ENCODE peak calls at places on chromosomes 2 and 18, in four cellular contexts. S is GM12878, W is HepG2, H is H1. G is an unnamed sample.

GRCh38 chr2:86298411-86299390 is 38.7 kb downstream of the REEP1 start:
- DNase-seq in S (no peak), W (peak), H (no peak), G (no peak)

GRCh38 chr2:168585700-168586099 is 129.6 kb downstream of the CERS6 start:
- DNase-seq in S (no peak), W (no peak), H (no peak), G (no peak)

GRCh38 chr2:40797115-40797514 is 345.2 kb upstream of the SLC8A1 start:
- DNase-seq in S (no peak), W (no peak), H (no peak), G (peak)

GRCh38 chr18:63980027-63980426 is 10.1 kb downstream of the SERPINB8 start:
- DNase-seq in S (no peak), W (no peak), H (no peak), G (no peak)

GRCh38 chr2:230665263-230665691 is 47.4 kb upstream of the CAB39 start:
- DNase-seq in S (peak), W (no peak), H (no peak), G (no peak)

GRCh38 chr18:29185801-29186200 is 1008.9 kb upstream of the CDH2 start:
- DNase-seq in S (no peak), W (no peak), H (no peak), G (no peak)

GRCh38 chr18:52339891-52340371 is at the start of gene DCC:
- DNase-seq in S (no peak), W (peak), H (peak), G (peak)

GRCh38 chr2:62596061-62596658 is 90.2 kb upstream of the TMEM17 start:
- DNase-seq in S (no peak), W (no peak), H (no peak), G (no peak)

GRCh38 chr2:20958176-20958575 is 85.7 kb downstream of the APOB start:
- DNase-seq in S (no peak), W (no peak), H (no peak), G (no peak)

GRCh38 chr2:149167941-149168340 is 129.4 kb downstream of the LYPD6B start:
- DNase-seq in S (no peak), W (no peak), H (no peak), G (no peak)

GRCh38 chr2:241007880-241008710 is 9.7 kb downstream of the SNED1 start:
- DNase-seq in S (no peak), W (no peak), H (no peak), G (no peak)

GRCh38 chr2:96773922-96774321 is 13.2 kb downstream of the CNNM4 start:
- DNase-seq in S (no peak), W (no peak), H (no peak), G (no peak)

GRCh38 chr18:9475643-9476580 is 599 bp downstream of the RALBP1 start:
- DNase-seq in S (no peak), W (no peak), H (no peak), G (no peak)

GRCh38 chr2:220215785-220216184 is 588.4 kb downstream of the SLC4A3 start:
- DNase-seq in S (no peak), W (no peak), H (no peak), G (no peak)

GRCh38 chr2:129759186-129760010 is 220.1 kb upstream of the RAB6C start:
- DNase-seq in S (no peak), W (no peak), H (no peak), G (no peak)

GRCh38 chr2:151945186-151945585 is 117.0 kb upstream of the ARL5A start:
- DNase-seq in S (no peak), W (no peak), H (no peak), G (no peak)

GRCh38 chr18:79928563-79928960 is 22.9 kb downstream of the SLC66A2 start:
- DNase-seq in S (no peak), W (no peak), H (peak), G (no peak)

GRCh38 chr18:13900633-13901032 is 14.7 kb downstream of the MC2R start:
- DNase-seq in S (no peak), W (no peak), H (no peak), G (no peak)

GRCh38 chr2:99801304-99801909 is 311.6 kb upstream of the REV1 start:
- DNase-seq in S (no peak), W (no peak), H (no peak), G (no peak)

GRCh38 chr18:31722369-31722957 is 38.1 kb upstream of the B4GALT6 start:
- DNase-seq in S (peak), W (peak), H (peak), G (peak)

GRCh38 chr18:21834301-21834660 is 93.7 kb downstream of the MIB1 start:
- DNase-seq in S (no peak), W (no peak), H (no peak), G (no peak)

GRCh38 chr2:127172306-127172705 is 47.8 kb downstream of the CYP27C1 start:
- DNase-seq in S (no peak), W (no peak), H (no peak), G (no peak)

GRCh38 chr2:222451270-222451674 is 26.9 kb downstream of the SGPP2 start:
- DNase-seq in S (peak), W (no peak), H (no peak), G (no peak)

GRCh38 chr2:234373791-234374508 is 122.9 kb downstream of the ARL4C start:
- DNase-seq in S (no peak), W (no peak), H (no peak), G (no peak)

GRCh38 chr18:36188912-36189311 is 1.6 kb downstream of the MOCOS start:
- DNase-seq in S (no peak), W (no peak), H (peak), G (no peak)

GRCh38 chr2:16012626-16013501 is 72.5 kb downstream of the MYCN start:
- DNase-seq in S (no peak), W (no peak), H (peak), G (no peak)

GRCh38 chr18:12990662-12990976 is 543 bp upstream of the CEP192 start:
- DNase-seq in S (no peak), W (peak), H (no peak), G (peak)

GRCh38 chr2:73823416-73823815 is 5.3 kb upstream of the STAMBP start:
- DNase-seq in S (no peak), W (no peak), H (no peak), G (no peak)

GRCh38 chr18:72830109-72830508 is 37.7 kb downstream of the NETO1 start:
- DNase-seq in S (no peak), W (no peak), H (peak), G (no peak)

GRCh38 chr18:45245036-45245638 is 370.1 kb upstream of the SLC14A2 start:
- DNase-seq in S (no peak), W (no peak), H (no peak), G (no peak)

DNA sequence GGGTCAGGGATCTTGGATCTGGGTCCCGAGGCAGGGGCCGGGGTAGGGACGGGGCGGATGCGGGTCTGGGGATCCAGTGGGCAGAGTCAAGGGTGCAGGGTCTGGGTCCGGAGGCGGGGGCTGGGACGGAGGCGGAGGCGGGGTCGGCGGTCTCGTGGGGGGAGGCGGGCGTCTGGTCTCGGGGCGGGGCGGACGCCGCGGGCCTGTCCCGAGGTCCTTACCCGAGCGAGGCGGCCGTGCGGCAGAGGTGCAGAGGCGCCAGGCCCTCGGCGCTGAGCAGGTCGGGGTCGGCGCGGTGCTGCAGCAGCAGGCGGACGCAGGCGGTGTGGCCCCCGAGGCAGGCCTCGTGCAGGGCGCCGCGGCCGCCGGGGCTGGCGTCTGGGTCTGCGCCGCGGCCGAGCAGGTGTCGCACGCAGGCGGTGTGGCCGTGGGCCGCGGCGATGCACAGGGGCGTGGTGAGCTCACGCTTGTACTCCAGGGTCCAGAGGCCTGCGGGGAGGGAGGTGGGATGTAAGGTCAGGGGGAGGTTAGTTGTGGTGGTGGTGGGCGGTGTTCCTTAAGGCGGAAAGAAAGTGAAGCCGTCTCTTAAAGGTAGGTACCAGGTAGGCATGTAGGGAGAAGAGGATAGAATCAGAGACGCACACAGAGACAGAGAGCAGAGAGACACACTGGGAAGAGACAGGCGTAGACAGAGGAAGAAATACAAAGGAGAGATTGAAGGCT is 26.6 kb downstream of the ASB18 start:
- DNase-seq in S (no peak), W (no peak), H (peak), G (peak)
- H3K9ac ChIP-seq in S (no peak), W (no peak), H (no peak), G (peak)

DNA sequence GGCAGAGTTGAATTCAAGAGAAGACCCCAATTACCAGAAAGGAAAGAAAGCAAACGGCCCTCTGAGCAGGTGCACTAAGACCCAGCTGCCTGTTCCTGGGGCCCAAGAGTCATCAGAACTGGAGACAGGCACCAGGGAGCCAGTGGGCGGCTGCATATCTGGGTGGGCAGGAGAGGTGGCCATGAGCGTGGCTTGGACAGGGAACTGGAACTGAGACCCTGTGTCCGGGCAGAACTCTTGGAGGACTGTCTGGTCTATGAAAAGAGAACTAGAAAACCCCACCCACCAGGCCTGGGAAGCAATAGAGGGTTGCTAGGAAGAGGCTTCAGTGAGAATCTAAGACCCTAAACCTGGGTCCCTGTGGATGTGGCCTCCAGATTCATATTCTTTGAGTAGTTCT is 147.1 kb downstream of the HDAC4 start:
- DNase-seq in S (no peak), W (no peak), H (no peak), G (no peak)
- H3K4me3 ChIP-seq in S (peak), W (no peak), H (no peak), G (no peak)

GRCh38 chr2:788227-789032 is 111.2 kb upstream of the TMEM18 start:
- DNase-seq in S (no peak), W (no peak), H (no peak), G (no peak)
- TF ChIP-seq SUZ12 in S (no peak), W (no peak), H (no peak), G (no peak)

GRCh38 chr2:27715318-27716165 is 51.9 kb downstream of the SLC4A1AP start:
- DNase-seq in S (no peak), W (no peak), H (peak), G (no peak)
- H3K9ac ChIP-seq in S (no peak), W (peak), H (peak), G (peak)

GRCh38 chr2:118221952-118222594 is 133.8 kb downstream of the INSIG2 start:
- DNase-seq in S (no peak), W (peak), H (peak), G (peak)

GRCh38 chr2:118222643-118223486 is 134.6 kb downstream of the INSIG2 start:
- DNase-seq in S (no peak), W (no peak), H (peak), G (no peak)

GRCh38 chr2:118224888-118225264 is 136.6 kb downstream of the INSIG2 start:
- DNase-seq in S (no peak), W (no peak), H (no peak), G (peak)

GRCh38 chr2:118223487-118224136 is 135.3 kb downstream of the INSIG2 start:
- DNase-seq in S (no peak), W (no peak), H (peak), G (no peak)

GRCh38 chr2:118224144-118224887 is 136.0 kb downstream of the INSIG2 start:
- DNase-seq in S (no peak), W (no peak), H (peak), G (peak)
- H3K4me3 ChIP-seq in S (peak), W (no peak), H (peak), G (peak)

DNA sequence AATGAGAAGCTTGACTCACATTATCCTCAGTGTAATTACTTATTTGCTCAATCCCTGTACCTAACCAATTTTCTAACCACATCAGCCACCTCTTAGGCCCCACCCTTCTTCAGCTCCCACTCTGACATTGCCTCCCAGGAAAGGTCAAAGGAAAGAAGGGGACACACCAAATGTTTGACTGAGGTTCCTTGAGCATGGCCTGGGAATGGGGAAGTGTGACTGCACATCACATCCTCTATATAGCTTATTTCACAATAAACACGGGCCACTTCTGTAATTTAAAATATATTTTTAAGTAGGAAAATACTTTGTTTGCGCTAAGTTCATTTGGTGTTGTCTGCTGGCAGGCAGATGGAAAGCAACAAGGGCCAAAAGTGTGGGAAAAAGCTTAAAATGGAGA is 3.0 kb upstream of the FIGLA start:
- DNase-seq in S (no peak), W (no peak), H (no peak), G (no peak)
- TF ChIP-seq SUZ12 in S (no peak), W (no peak), H (no peak), G (no peak)

DNA sequence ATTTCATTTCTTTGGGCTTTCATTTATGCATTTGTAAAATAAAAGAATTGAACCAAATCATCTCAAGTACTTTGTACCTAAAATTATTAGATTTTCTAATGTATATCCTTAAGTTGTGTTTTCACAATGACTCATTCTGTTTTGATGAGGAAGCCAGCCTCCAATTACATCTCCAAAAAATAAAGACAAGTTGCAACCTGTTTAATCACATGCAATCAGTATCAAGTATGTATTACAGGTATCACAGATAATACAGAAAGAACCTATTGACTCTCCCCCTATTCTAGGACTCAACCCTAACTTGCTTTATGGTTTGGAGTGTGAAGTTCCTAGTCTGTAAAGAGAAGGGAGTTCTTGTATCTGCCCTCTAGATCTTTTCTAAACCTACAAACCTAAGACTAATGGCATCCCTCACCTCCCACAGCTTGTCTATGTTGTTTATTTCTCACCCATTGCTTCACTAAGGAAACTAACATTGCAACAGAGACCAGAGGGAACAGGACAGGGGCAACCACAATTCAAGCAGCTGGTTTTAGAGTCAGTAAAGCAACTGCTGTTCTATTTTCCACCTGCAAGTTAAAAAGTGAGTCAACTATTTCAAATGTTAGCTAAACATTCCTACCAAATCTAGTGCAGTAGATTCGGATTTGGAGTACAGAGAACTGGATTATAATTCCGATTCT is 141.1 kb upstream of the ETAA1 start:
- DNase-seq in S (no peak), W (no peak), H (no peak), G (no peak)
- H3K9ac ChIP-seq in S (no peak), W (no peak), H (no peak), G (no peak)